ENCODE peak calls at places on chromosomes 13 and 19, in nine cellular contexts. Q is GM10248, X is COR-L47, J is anterior cingulate cortex, S is NCI-H1105, U is HT-29, C is fibroblast of gingiva, M is HEK293T, E is GOT3. K is an unnamed sample.

GRCh38 chr13:111397202-111397880 is 76.9 kb downstream of the TEX29 start:
- DNase-seq in Q (no peak), X (no peak), J (no peak), S (no peak), U (no peak), C (no peak), M (no peak), E (no peak), K (no peak)

GRCh38 chr19:33175886-33176669 is 18.1 kb upstream of the LRP3 start:
- DNase-seq in Q (no peak), X (peak), J (peak), S (no peak), U (peak), C (peak), M (no peak), E (no peak), K (no peak)

GRCh38 chr13:112363867-112364528 is 12.2 kb upstream of the SPACA7 start:
- DNase-seq in Q (no peak), X (no peak), J (no peak), S (no peak), U (no peak), C (no peak), M (no peak), E (no peak), K (no peak)

GRCh38 chr19:54458648-54459281 is 4.8 kb downstream of the LENG9 start:
- DNase-seq in Q (no peak), X (no peak), J (no peak), S (no peak), U (no peak), C (no peak), M (no peak), E (no peak), K (no peak)

GRCh38 chr19:41912899-41913475 is 15.3 kb downstream of the ERFL start:
- DNase-seq in Q (no peak), X (no peak), J (no peak), S (no peak), U (no peak), C (no peak), M (no peak), E (no peak), K (no peak)

GRCh38 chr13:86900906-86901305 is 770.3 kb upstream of the SLITRK5 start:
- DNase-seq in Q (no peak), X (no peak), J (no peak), S (no peak), U (no peak), C (no peak), M (no peak), E (no peak), K (no peak)

GRCh38 chr13:99796175-99796819 is 175.3 kb downstream of the ZIC5 start:
- DNase-seq in Q (peak), X (no peak), J (no peak), S (no peak), U (peak), C (peak), M (peak), E (no peak), K (no peak)

GRCh38 chr19:47796785-47797184 is 7.6 kb downstream of the TPRX1 start:
- DNase-seq in Q (no peak), X (no peak), J (no peak), S (no peak), U (no peak), C (no peak), M (no peak), E (no peak), K (no peak)

GRCh38 chr13:111470933-111471332 is 150.5 kb downstream of the TEX29 start:
- DNase-seq in Q (no peak), X (no peak), J (no peak), S (no peak), U (no peak), C (no peak), M (no peak), E (no peak), K (no peak)

GRCh38 chr19:34188388-34188787 is 16.1 kb downstream of the LSM14A start:
- DNase-seq in Q (no peak), X (no peak), J (no peak), S (no peak), U (no peak), C (peak), M (no peak), E (no peak), K (no peak)